ENCODE peak calls at places on chromosomes 5 and 9, in six cellular contexts. F is GM12865, Z is MM.1S, A is RWPE2, R is coronary artery, I is adrenal gland. V is an unnamed sample.

GRCh38 chr5:174567506-174568141 is 156.8 kb upstream of the MSX2 start:
- DNase-seq in A (peak; percentile 85), I (no peak), R (peak; percentile 14), Z (no peak), F (no peak), V (no peak)

GRCh38 chr9:94140418-94140780 is 56.1 kb downstream of the PTPDC1 start:
- DNase-seq in I (no peak), R (no peak), A (no peak), Z (no peak), F (no peak), V (no peak)

GRCh38 chr5:172528440-172528839 is 74.1 kb upstream of the SH3PXD2B start:
- DNase-seq in R (peak; percentile 5), A (no peak), Z (no peak), F (no peak), I (no peak), V (no peak)

GRCh38 chr9:78122631-78123030 is 91.0 kb upstream of the GNAQ start:
- DNase-seq in Z (no peak), A (peak; percentile 68), F (no peak), R (no peak), I (no peak), V (peak; percentile 25)

GRCh38 chr5:86493777-86494176 is 124.0 kb upstream of the COX7C start:
- DNase-seq in A (no peak), F (no peak), Z (no peak), I (no peak), R (no peak), V (no peak)

GRCh38 chr9:114275246-114275994 is 47.5 kb upstream of the ORM1 start:
- DNase-seq in R (peak; percentile 69), F (no peak), A (peak; percentile 57), Z (no peak), I (no peak), V (no peak)

GRCh38 chr5:53025506-53025905 is 36.4 kb downstream of the ITGA2 start:
- DNase-seq in I (no peak), Z (no peak), F (no peak), R (no peak), A (no peak), V (no peak)

GRCh38 chr5:146076028-146076427 is 29.3 kb downstream of the PLAC8L1 start:
- DNase-seq in I (no peak), A (no peak), R (no peak), F (no peak), Z (no peak), V (peak; percentile 13)

GRCh38 chr5:107285772-107286171 is 385.0 kb downstream of the EFNA5 start:
- DNase-seq in R (no peak), Z (no peak), F (peak; percentile 71), A (no peak), I (no peak), V (no peak)

GRCh38 chr9:97773723-97774122 is 76.6 kb upstream of the XPA start:
- DNase-seq in R (no peak), I (no peak), F (no peak), Z (no peak), A (no peak), V (peak; percentile 6)

GRCh38 chr5:128644863-128645262 is 106.8 kb upstream of the FBN2 start:
- DNase-seq in I (no peak), Z (peak; percentile 18), F (no peak), R (no peak), A (no peak), V (peak; percentile 91)

GRCh38 chr9:127862075-127863011 is 7.9 kb upstream of the ENG start:
- DNase-seq in Z (no peak), A (no peak), R (no peak), I (peak; percentile 71), F (peak; percentile 60), V (no peak)

GRCh38 chr5:180599590-180599914 is 8.3 kb upstream of the SCGB3A1 start:
- DNase-seq in Z (no peak), I (no peak), R (peak; percentile 63), F (no peak), A (no peak), V (no peak)

GRCh38 chr9:134502261-134503211 is 139.1 kb upstream of the COL5A1 start:
- DNase-seq in Z (no peak), I (peak; percentile 89), F (no peak), A (peak; percentile 90), R (peak; percentile 79), V (peak; percentile 100)

GRCh38 chr5:62937661-62938558 is 359.3 kb downstream of the LRRC70 start:
- DNase-seq in F (no peak), A (no peak), Z (no peak), I (no peak), R (no peak), V (peak; percentile 7)

GRCh38 chr9:134178781-134179551 is 14.6 kb upstream of the RNU6ATAC start:
- DNase-seq in I (no peak), R (no peak), Z (no peak), F (no peak), A (peak; percentile 61), V (peak; percentile 35)

GRCh38 chr9:92173318-92173717 is 58.1 kb upstream of the SPTLC1 start:
- DNase-seq in R (no peak), I (no peak), F (peak; percentile 54), A (no peak), Z (no peak), V (no peak)

GRCh38 chr9:31574006-31574750 is 810.3 kb upstream of the ACO1 start:
- DNase-seq in A (no peak), I (no peak), F (no peak), R (no peak), Z (no peak), V (no peak)

GRCh38 chr5:88671408-88671807 is 211.6 kb downstream of the MEF2C start:
- DNase-seq in A (no peak), I (no peak), Z (no peak), R (no peak), F (no peak), V (no peak)

GRCh38 chr5:129122560-129122959 is 28.0 kb downstream of the ISOC1 start:
- DNase-seq in R (no peak), A (no peak), Z (no peak), I (no peak), F (no peak), V (no peak)

GRCh38 chr9:109098960-109099308 is 20.8 kb downstream of the TMEM245 start:
- DNase-seq in Z (no peak), A (no peak), F (no peak), R (no peak), I (no peak), V (no peak)

GRCh38 chr9:79237861-79238260 is 333.9 kb upstream of the TLE4 start:
- DNase-seq in R (no peak), Z (no peak), I (no peak), F (no peak), A (no peak), V (peak; percentile 30)

GRCh38 chr5:78648359-78649219 is at the start of gene LHFPL2:
- DNase-seq in Z (peak; percentile 46), R (peak; percentile 86), A (peak; percentile 72), F (peak; percentile 62), I (peak; percentile 86), V (peak; percentile 74)

GRCh38 chr9:16090907-16091629 is 538.2 kb downstream of the CCDC171 start:
- DNase-seq in Z (no peak), F (no peak), A (no peak), I (no peak), R (no peak), V (peak; percentile 51)

GRCh38 chr5:35919191-35919590 is 19.2 kb downstream of the CAPSL start:
- DNase-seq in R (no peak), Z (no peak), I (no peak), A (peak; percentile 96), F (no peak), V (peak; percentile 87)

GRCh38 chr5:1011226-1011631 is 2.6 kb downstream of the NKD2 start:
- DNase-seq in I (no peak), R (no peak), F (peak; percentile 35), Z (peak; percentile 64), A (peak; percentile 64), V (no peak)

GRCh38 chr9:16510506-16510905 is 360.0 kb downstream of the BNC2 start:
- DNase-seq in Z (no peak), R (no peak), I (no peak), A (no peak), F (no peak), V (no peak)

GRCh38 chr9:70398145-70398556 is 16.3 kb downstream of the KLF9 start:
- DNase-seq in R (no peak), A (no peak), F (peak; percentile 50), Z (no peak), I (no peak), V (no peak)

GRCh38 chr5:73302797-73303138 is 129.8 kb downstream of the TMEM174 start:
- DNase-seq in Z (no peak), A (no peak), F (no peak), R (no peak), I (no peak), V (no peak)

DNA sequence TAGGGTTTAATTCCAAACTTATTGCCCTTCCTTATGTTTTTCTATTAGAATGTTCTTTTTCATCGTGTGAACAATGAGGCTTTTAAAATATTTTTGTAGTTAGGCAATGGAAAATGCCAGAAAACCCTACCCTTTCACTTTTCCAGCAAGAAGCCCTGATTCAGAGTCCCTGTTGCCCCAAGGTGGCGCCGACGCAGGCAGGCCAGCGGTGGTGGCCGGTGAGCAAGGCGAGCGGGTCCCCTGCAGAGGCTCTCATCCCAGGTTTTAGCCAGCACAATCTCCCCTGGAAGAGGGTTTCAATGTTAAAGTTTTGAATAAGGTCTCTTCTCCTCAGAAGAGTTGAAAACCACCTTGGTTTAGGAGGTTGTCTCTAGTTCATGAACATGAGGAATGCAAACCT is 40.8 kb upstream of the CKMT2 start:
- DNase-seq in I (no peak), F (no peak), R (no peak), Z (no peak), A (no peak), V (no peak)
- TF ChIP-seq CTCF in I (no peak), F (no peak), R (no peak), Z (no peak), A (no peak), V (no peak)

GRCh38 chr9:112854657-112855056 is 36.0 kb downstream of the SLC46A2 start:
- DNase-seq in F (no peak), I (no peak), Z (no peak), A (no peak), R (no peak), V (peak; percentile 12)

GRCh38 chr9:112850840-112851239 is 39.8 kb downstream of the SLC46A2 start:
- DNase-seq in F (no peak), R (no peak), I (no peak), A (no peak), Z (no peak), V (no peak)

GRCh38 chr9:112853882-112854585 is 36.6 kb downstream of the SLC46A2 start:
- DNase-seq in R (no peak), I (no peak), A (no peak), F (no peak), Z (no peak), V (no peak)

GRCh38 chr9:112856200-112856599 is 34.5 kb downstream of the SLC46A2 start:
- DNase-seq in R (no peak), A (no peak), Z (no peak), F (no peak), I (no peak), V (no peak)

GRCh38 chr9:112852741-112853505 is 37.8 kb downstream of the SLC46A2 start:
- DNase-seq in A (peak; percentile 23), I (no peak), R (no peak), Z (no peak), F (no peak), V (no peak)
- H3K4me3 ChIP-seq in A (no peak overlapping the region), I (no peak overlapping the region), R (no peak overlapping the region), Z (no peak overlapping the region), F (no peak overlapping the region), V (no peak overlapping the region)

GRCh38 chr5:8436919-8437318 is 568.0 kb downstream of the MTRR start:
- DNase-seq in A (no peak), Z (no peak), I (no peak), F (no peak), R (no peak), V (no peak)
- TF ChIP-seq CTCF in A (no peak), Z (no peak), I (no peak), F (no peak), R (no peak), V (no peak)

GRCh38 chr5:160846642-160847041 is 5.4 kb downstream of the ATP10B start:
- DNase-seq in I (no peak), F (no peak), R (no peak), A (no peak), Z (no peak), V (no peak)
- H3K4me3 ChIP-seq in I (no peak overlapping the region), F (no peak overlapping the region), R (no peak overlapping the region), A (no peak overlapping the region), Z (no peak overlapping the region), V (no peak overlapping the region)

V was measured in fibroblast of villous mesenchyme.